ENCODE peak calls at places on chromosome 5, in ten cellular contexts. One of them, this sample, is unnamed.

GRCh38 chr5:174532453-174533126 is 191.8 kb upstream of the MSX2 start:
- DNase-seq in HCT116: peak; percentile 91
- DNase-seq in PC-9: peak; percentile 84
- DNase-seq in left lung: peak; percentile 87
- DNase-seq in thyroid gland: peak; percentile 57
- DNase-seq in small intestine: peak; percentile 97
- DNase-seq in effector memory CD4-positive, alpha-beta T cell: no peak
- DNase-seq in cardiac muscle cell: peak; percentile 97
- DNase-seq in aorta: peak; percentile 91
- DNase-seq in breast epithelium: peak; percentile 71
- DNase-seq in this sample: no peak

GRCh38 chr5:139413963-139414362 is 10.1 kb upstream of the SPATA24 start:
- DNase-seq in breast epithelium: no peak
- DNase-seq in PC-9: no peak
- DNase-seq in effector memory CD4-positive, alpha-beta T cell: no peak
- DNase-seq in aorta: no peak
- DNase-seq in left lung: no peak
- DNase-seq in small intestine: peak; percentile 19
- DNase-seq in cardiac muscle cell: no peak
- DNase-seq in thyroid gland: no peak
- DNase-seq in HCT116: no peak
- DNase-seq in this sample: no peak

GRCh38 chr5:156715287-156715686 is 134.8 kb upstream of the PPP1R2B start:
- DNase-seq in breast epithelium: no peak
- DNase-seq in left lung: no peak
- DNase-seq in aorta: no peak
- DNase-seq in cardiac muscle cell: no peak
- DNase-seq in HCT116: no peak
- DNase-seq in thyroid gland: no peak
- DNase-seq in effector memory CD4-positive, alpha-beta T cell: no peak
- DNase-seq in PC-9: no peak
- DNase-seq in small intestine: no peak
- DNase-seq in this sample: no peak

GRCh38 chr5:62341783-62342475 is 35.9 kb downstream of the KIF2A start:
- DNase-seq in cardiac muscle cell: no peak
- DNase-seq in effector memory CD4-positive, alpha-beta T cell: no peak
- DNase-seq in breast epithelium: no peak
- DNase-seq in small intestine: no peak
- DNase-seq in thyroid gland: no peak
- DNase-seq in PC-9: no peak
- DNase-seq in left lung: no peak
- DNase-seq in aorta: no peak
- DNase-seq in HCT116: no peak
- DNase-seq in this sample: no peak

GRCh38 chr5:39780341-39780740 is 355.6 kb upstream of the DAB2 start:
- DNase-seq in breast epithelium: no peak
- DNase-seq in aorta: no peak
- DNase-seq in PC-9: no peak
- DNase-seq in cardiac muscle cell: peak; percentile 76
- DNase-seq in thyroid gland: no peak
- DNase-seq in effector memory CD4-positive, alpha-beta T cell: no peak
- DNase-seq in HCT116: no peak
- DNase-seq in left lung: no peak
- DNase-seq in small intestine: no peak
- DNase-seq in this sample: no peak

GRCh38 chr5:53983568-53984465 is 326.6 kb downstream of the ARL15 start:
- DNase-seq in small intestine: no peak
- DNase-seq in left lung: no peak
- DNase-seq in HCT116: no peak
- DNase-seq in aorta: no peak
- DNase-seq in thyroid gland: no peak
- DNase-seq in breast epithelium: no peak
- DNase-seq in PC-9: no peak
- DNase-seq in effector memory CD4-positive, alpha-beta T cell: no peak
- DNase-seq in cardiac muscle cell: peak; percentile 57
- DNase-seq in this sample: no peak

GRCh38 chr5:50963647-50964584 is 297.5 kb downstream of the PARP8 start:
- DNase-seq in effector memory CD4-positive, alpha-beta T cell: no peak
- DNase-seq in thyroid gland: peak; percentile 27
- DNase-seq in left lung: no peak
- DNase-seq in breast epithelium: no peak
- DNase-seq in aorta: no peak
- DNase-seq in cardiac muscle cell: no peak
- DNase-seq in HCT116: no peak
- DNase-seq in small intestine: no peak
- DNase-seq in PC-9: no peak
- DNase-seq in this sample: no peak

GRCh38 chr5:32679218-32679617 is 31.9 kb upstream of the NPR3 start:
- DNase-seq in left lung: no peak
- DNase-seq in PC-9: no peak
- DNase-seq in aorta: no peak
- DNase-seq in cardiac muscle cell: no peak
- DNase-seq in thyroid gland: no peak
- DNase-seq in effector memory CD4-positive, alpha-beta T cell: no peak
- DNase-seq in HCT116: no peak
- DNase-seq in breast epithelium: no peak
- DNase-seq in small intestine: no peak
- DNase-seq in this sample: no peak

GRCh38 chr5:139147743-139148079 is 50.5 kb downstream of the SIL1 start:
- DNase-seq in cardiac muscle cell: peak; percentile 84
- DNase-seq in effector memory CD4-positive, alpha-beta T cell: no peak
- DNase-seq in breast epithelium: peak; percentile 89
- DNase-seq in HCT116: no peak
- DNase-seq in small intestine: no peak
- DNase-seq in left lung: peak; percentile 65
- DNase-seq in PC-9: peak; percentile 3
- DNase-seq in thyroid gland: peak; percentile 80
- DNase-seq in aorta: peak; percentile 88
- DNase-seq in this sample: no peak

GRCh38 chr5:150154618-150155134 is 969 bp downstream of the PDGFRB start:
- DNase-seq in left lung: no peak
- DNase-seq in aorta: no peak
- DNase-seq in HCT116: no peak
- DNase-seq in cardiac muscle cell: peak; percentile 41
- DNase-seq in breast epithelium: no peak
- DNase-seq in thyroid gland: no peak
- DNase-seq in effector memory CD4-positive, alpha-beta T cell: no peak
- DNase-seq in PC-9: no peak
- DNase-seq in small intestine: no peak
- DNase-seq in this sample: no peak

GRCh38 chr5:16603295-16603694 is 13.5 kb downstream of the RETREG1 start:
- DNase-seq in cardiac muscle cell: no peak
- DNase-seq in aorta: no peak
- DNase-seq in small intestine: no peak
- DNase-seq in HCT116: no peak
- DNase-seq in PC-9: no peak
- DNase-seq in effector memory CD4-positive, alpha-beta T cell: no peak
- DNase-seq in left lung: no peak
- DNase-seq in thyroid gland: no peak
- DNase-seq in breast epithelium: no peak
- DNase-seq in this sample: no peak

GRCh38 chr5:56247596-56247995 is 14.5 kb upstream of the ANKRD55 start:
- DNase-seq in breast epithelium: no peak
- DNase-seq in effector memory CD4-positive, alpha-beta T cell: no peak
- DNase-seq in HCT116: no peak
- DNase-seq in thyroid gland: no peak
- DNase-seq in small intestine: no peak
- DNase-seq in aorta: no peak
- DNase-seq in PC-9: no peak
- DNase-seq in left lung: no peak
- DNase-seq in cardiac muscle cell: peak; percentile 78
- DNase-seq in this sample: no peak

GRCh38 chr5:612498-613424 is 621 bp downstream of the CEP72 start:
- DNase-seq in breast epithelium: no peak
- DNase-seq in PC-9: peak; percentile 58
- DNase-seq in cardiac muscle cell: peak; percentile 6
- DNase-seq in effector memory CD4-positive, alpha-beta T cell: no peak
- DNase-seq in thyroid gland: no peak
- DNase-seq in aorta: peak; percentile 10
- DNase-seq in small intestine: no peak
- DNase-seq in left lung: peak; percentile 44
- DNase-seq in HCT116: peak; percentile 16
- DNase-seq in this sample: no peak

GRCh38 chr5:74412064-74412463 is 228.5 kb downstream of the ENC1 start:
- DNase-seq in HCT116: no peak
- DNase-seq in breast epithelium: no peak
- DNase-seq in aorta: no peak
- DNase-seq in thyroid gland: no peak
- DNase-seq in effector memory CD4-positive, alpha-beta T cell: no peak
- DNase-seq in cardiac muscle cell: no peak
- DNase-seq in left lung: no peak
- DNase-seq in small intestine: no peak
- DNase-seq in PC-9: no peak
- DNase-seq in this sample: no peak

GRCh38 chr5:69528609-69529008 is 31.4 kb upstream of the GTF2H2C start:
- DNase-seq in left lung: no peak
- DNase-seq in breast epithelium: no peak
- DNase-seq in effector memory CD4-positive, alpha-beta T cell: no peak
- DNase-seq in thyroid gland: no peak
- DNase-seq in cardiac muscle cell: no peak
- DNase-seq in aorta: no peak
- DNase-seq in HCT116: no peak
- DNase-seq in PC-9: no peak
- DNase-seq in small intestine: no peak
- DNase-seq in this sample: no peak

GRCh38 chr5:138953370-138954256 is 78.5 kb upstream of the LRRTM2 start:
- DNase-seq in small intestine: peak; percentile 77
- DNase-seq in breast epithelium: no peak
- DNase-seq in effector memory CD4-positive, alpha-beta T cell: no peak
- DNase-seq in PC-9: no peak
- DNase-seq in HCT116: no peak
- DNase-seq in aorta: peak; percentile 88
- DNase-seq in left lung: peak; percentile 91
- DNase-seq in cardiac muscle cell: peak; percentile 78
- DNase-seq in thyroid gland: peak; percentile 96
- DNase-seq in this sample: peak; percentile 87

GRCh38 chr5:123511290-123511647 is 708 bp upstream of the CSNK1G3 start:
- DNase-seq in PC-9: no peak
- DNase-seq in left lung: no peak
- DNase-seq in small intestine: no peak
- DNase-seq in HCT116: no peak
- DNase-seq in cardiac muscle cell: peak; percentile 65
- DNase-seq in breast epithelium: no peak
- DNase-seq in aorta: no peak
- DNase-seq in thyroid gland: no peak
- DNase-seq in effector memory CD4-positive, alpha-beta T cell: no peak
- DNase-seq in this sample: no peak

GRCh38 chr5:56450766-56451165 is 217.6 kb upstream of the ANKRD55 start:
- DNase-seq in effector memory CD4-positive, alpha-beta T cell: no peak
- DNase-seq in breast epithelium: no peak
- DNase-seq in aorta: no peak
- DNase-seq in small intestine: no peak
- DNase-seq in left lung: no peak
- DNase-seq in thyroid gland: no peak
- DNase-seq in HCT116: no peak
- DNase-seq in cardiac muscle cell: peak; percentile 27
- DNase-seq in PC-9: no peak
- DNase-seq in this sample: no peak

GRCh38 chr5:19660679-19661078 is 327.3 kb downstream of the CDH18 start:
- DNase-seq in aorta: no peak
- DNase-seq in effector memory CD4-positive, alpha-beta T cell: no peak
- DNase-seq in cardiac muscle cell: no peak
- DNase-seq in breast epithelium: no peak
- DNase-seq in small intestine: no peak
- DNase-seq in left lung: no peak
- DNase-seq in thyroid gland: no peak
- DNase-seq in PC-9: no peak
- DNase-seq in HCT116: no peak
- DNase-seq in this sample: no peak

DNA sequence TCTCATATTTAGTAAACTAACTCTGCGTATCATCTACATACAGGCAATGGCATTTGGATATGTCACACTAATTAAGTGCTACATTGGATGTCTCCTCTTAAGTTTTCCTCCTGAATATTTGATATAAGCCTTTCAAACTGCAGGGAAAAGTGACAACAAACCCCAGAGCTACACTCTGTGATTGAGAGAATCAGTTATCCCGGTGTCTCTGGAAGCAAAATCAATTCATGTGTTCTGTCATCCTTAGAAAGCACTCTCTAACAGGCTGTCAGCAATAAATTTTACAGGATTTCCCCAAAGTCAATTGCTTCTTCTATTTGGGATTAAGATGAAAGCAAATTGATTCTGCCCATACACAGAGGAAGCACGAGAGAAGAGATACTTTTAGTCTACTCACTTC is 332.4 kb downstream of the CDH18 start:
- DNase-seq in left lung: no peak
- DNase-seq in small intestine: no peak
- DNase-seq in PC-9: no peak
- DNase-seq in thyroid gland: no peak
- DNase-seq in HCT116: no peak
- DNase-seq in cardiac muscle cell: no peak
- DNase-seq in breast epithelium: no peak
- DNase-seq in aorta: no peak
- DNase-seq in effector memory CD4-positive, alpha-beta T cell: no peak
- DNase-seq in this sample: no peak
- H3K27ac ChIP-seq in left lung: no peak overlapping the region
- H3K27ac ChIP-seq in small intestine: no peak overlapping the region
- H3K27ac ChIP-seq in PC-9: no peak overlapping the region
- H3K27ac ChIP-seq in thyroid gland: no peak overlapping the region
- H3K27ac ChIP-seq in HCT116: no peak overlapping the region
- H3K27ac ChIP-seq in cardiac muscle cell: no peak overlapping the region
- H3K27ac ChIP-seq in breast epithelium: no peak overlapping the region
- H3K27ac ChIP-seq in aorta: no peak overlapping the region
- H3K27ac ChIP-seq in effector memory CD4-positive, alpha-beta T cell: no peak overlapping the region
- H3K27ac ChIP-seq in this sample: no peak overlapping the region

GRCh38 chr5:38651806-38652205 is 95.4 kb upstream of the LIFR start:
- DNase-seq in breast epithelium: no peak
- DNase-seq in left lung: no peak
- DNase-seq in small intestine: no peak
- DNase-seq in effector memory CD4-positive, alpha-beta T cell: no peak
- DNase-seq in PC-9: no peak
- DNase-seq in thyroid gland: no peak
- DNase-seq in cardiac muscle cell: peak; percentile 50
- DNase-seq in aorta: no peak
- DNase-seq in HCT116: no peak
- DNase-seq in this sample: no peak
- H3K27ac ChIP-seq in breast epithelium: no peak overlapping the region
- H3K27ac ChIP-seq in left lung: no peak overlapping the region
- H3K27ac ChIP-seq in small intestine: no peak overlapping the region
- H3K27ac ChIP-seq in effector memory CD4-positive, alpha-beta T cell: no peak overlapping the region
- H3K27ac ChIP-seq in PC-9: no peak overlapping the region
- H3K27ac ChIP-seq in thyroid gland: no peak overlapping the region
- H3K27ac ChIP-seq in cardiac muscle cell: no peak overlapping the region
- H3K27ac ChIP-seq in aorta: no peak overlapping the region
- H3K27ac ChIP-seq in HCT116: no peak overlapping the region
- H3K27ac ChIP-seq in this sample: no peak overlapping the region

GRCh38 chr5:149130121-149130931 is 11.0 kb upstream of the ABLIM3 start:
- DNase-seq in thyroid gland: no peak
- DNase-seq in PC-9: no peak
- DNase-seq in small intestine: no peak
- DNase-seq in left lung: no peak
- DNase-seq in effector memory CD4-positive, alpha-beta T cell: no peak
- DNase-seq in cardiac muscle cell: no peak
- DNase-seq in breast epithelium: no peak
- DNase-seq in HCT116: no peak
- DNase-seq in aorta: no peak
- DNase-seq in this sample: no peak
- H3K27ac ChIP-seq in thyroid gland: no peak overlapping the region
- H3K27ac ChIP-seq in PC-9: peak overlapping the region; percentile 94
- H3K27ac ChIP-seq in small intestine: no peak overlapping the region
- H3K27ac ChIP-seq in left lung: no peak overlapping the region
- H3K27ac ChIP-seq in effector memory CD4-positive, alpha-beta T cell: no peak overlapping the region
- H3K27ac ChIP-seq in cardiac muscle cell: no peak overlapping the region
- H3K27ac ChIP-seq in breast epithelium: peak overlapping the region; percentile 33
- H3K27ac ChIP-seq in HCT116: no peak overlapping the region
- H3K27ac ChIP-seq in aorta: no peak overlapping the region
- H3K27ac ChIP-seq in this sample: no peak overlapping the region

GRCh38 chr5:7393921-7394799 is 1.8 kb upstream of the ADCY2 start:
- DNase-seq in aorta: no peak
- DNase-seq in left lung: no peak
- DNase-seq in small intestine: no peak
- DNase-seq in cardiac muscle cell: no peak
- DNase-seq in effector memory CD4-positive, alpha-beta T cell: no peak
- DNase-seq in HCT116: no peak
- DNase-seq in PC-9: no peak
- DNase-seq in thyroid gland: no peak
- DNase-seq in breast epithelium: no peak
- DNase-seq in this sample: no peak
- H3K27ac ChIP-seq in aorta: no peak overlapping the region
- H3K27ac ChIP-seq in left lung: no peak overlapping the region
- H3K27ac ChIP-seq in small intestine: no peak overlapping the region
- H3K27ac ChIP-seq in cardiac muscle cell: no peak overlapping the region
- H3K27ac ChIP-seq in effector memory CD4-positive, alpha-beta T cell: no peak overlapping the region
- H3K27ac ChIP-seq in HCT116: no peak overlapping the region
- H3K27ac ChIP-seq in PC-9: no peak overlapping the region
- H3K27ac ChIP-seq in thyroid gland: no peak overlapping the region
- H3K27ac ChIP-seq in breast epithelium: no peak overlapping the region
- H3K27ac ChIP-seq in this sample: no peak overlapping the region